ENCODE peak calls at places on chromosomes 13 and 19, in four cellular contexts. A is adrenal gland, X is uterus, G is esophagus squamous epithelium. N is an unnamed sample.

GRCh38 chr19:35006342-35006998 is 6.3 kb downstream of the GRAMD1A start:
- DNase-seq in G (no peak), X (no peak), A (peak), N (no peak)

GRCh38 chr19:6374179-6374709 is 1.5 kb downstream of the PSPN start:
- DNase-seq in X (peak), G (no peak), A (peak), N (no peak)

GRCh38 chr19:36139473-36140288 is at the start of gene CAPNS1:
- DNase-seq in A (peak), G (peak), X (peak), N (peak)

GRCh38 chr19:4327252-4327876 is 11.3 kb downstream of the STAP2 start:
- DNase-seq in G (peak), X (peak), A (peak), N (peak)

GRCh38 chr19:10819124-10820060 is 16.6 kb downstream of the TMED1 start:
- DNase-seq in A (no peak), G (no peak), X (no peak), N (no peak)

GRCh38 chr19:4807188-4807587 is 15.7 kb downstream of the FEM1A start:
- DNase-seq in X (no peak), G (no peak), A (peak), N (peak)

GRCh38 chr13:24716011-24716410 is 35.8 kb downstream of the ATP12A start:
- DNase-seq in X (no peak), A (no peak), G (no peak), N (no peak)

GRCh38 chr13:29581666-29582065 is 13.8 kb downstream of the SLC7A1 start:
- DNase-seq in X (no peak), G (no peak), A (no peak), N (no peak)

GRCh38 chr19:53511933-53512374 is 26.0 kb upstream of the ZNF331 start:
- DNase-seq in G (no peak), A (peak), X (peak), N (peak)

GRCh38 chr13:99018418-99019180 is 40.7 kb upstream of the DOCK9 start:
- DNase-seq in A (no peak), G (no peak), X (no peak), N (no peak)

GRCh38 chr13:52882803-52883202 is 34.4 kb upstream of the PCDH8 start:
- DNase-seq in X (no peak), A (no peak), G (no peak), N (no peak)

GRCh38 chr13:46146898-46147297 is 35.1 kb downstream of the LCP1 start:
- DNase-seq in X (no peak), A (peak), G (no peak), N (no peak)

GRCh38 chr13:59601993-59602392 is 561.7 kb downstream of the DIAPH3 start:
- DNase-seq in G (no peak), A (no peak), X (no peak), N (no peak)

GRCh38 chr19:18660051-18660910 is 23.2 kb upstream of the CRTC1 start:
- DNase-seq in G (no peak), X (peak), A (peak), N (peak)

GRCh38 chr13:79593611-79594275 is 112.8 kb downstream of the NDFIP2 start:
- DNase-seq in X (no peak), G (no peak), A (no peak), N (no peak)

GRCh38 chr13:21124853-21125252 is 51.5 kb downstream of the SKA3 start:
- DNase-seq in A (no peak), X (no peak), G (no peak), N (no peak)

GRCh38 chr19:35468637-35469036 is 20.6 kb downstream of the FFAR2 start:
- DNase-seq in X (no peak), A (peak), G (no peak), N (peak)

GRCh38 chr13:98959775-98960325 is 18.0 kb downstream of the DOCK9 start:
- DNase-seq in G (no peak), A (no peak), X (no peak), N (no peak)

GRCh38 chr13:101473458-101473857 is 21.0 kb downstream of the ITGBL1 start:
- DNase-seq in X (no peak), A (peak), G (no peak), N (no peak)

GRCh38 chr19:16070366-16070990 is 5.8 kb upstream of the TPM4 start:
- DNase-seq in A (peak), G (peak), X (no peak), N (peak)

GRCh38 chr19:10975374-10976036 is 14.7 kb downstream of the SMARCA4 start:
- DNase-seq in G (no peak), A (peak), X (peak), N (no peak)

GRCh38 chr19:56639217-56639616 is 3.7 kb upstream of the SMIM17 start:
- DNase-seq in G (no peak), X (no peak), A (no peak), N (no peak)

GRCh38 chr19:54172764-54173699 is at the start of gene TMC4:
- DNase-seq in A (no peak), G (no peak), X (no peak), N (peak)

GRCh38 chr13:24894277-24894971 is 130.5 kb downstream of the RNF17 start:
- DNase-seq in A (no peak), X (no peak), G (no peak), N (no peak)

GRCh38 chr13:86660090-86660489 is 860.9 kb upstream of the SLITRK6 start:
- DNase-seq in X (no peak), A (no peak), G (no peak), N (no peak)

GRCh38 chr13:110047511-110047910 is 259.4 kb downstream of the COL4A1 start:
- DNase-seq in G (no peak), X (peak), A (peak), N (peak)

GRCh38 chr13:34901577-34901976 is 40.5 kb upstream of the NBEA start:
- DNase-seq in A (no peak), X (no peak), G (no peak), N (no peak)
- H3K27ac ChIP-seq in A (no peak), X (no peak), G (no peak), N (no peak)

DNA sequence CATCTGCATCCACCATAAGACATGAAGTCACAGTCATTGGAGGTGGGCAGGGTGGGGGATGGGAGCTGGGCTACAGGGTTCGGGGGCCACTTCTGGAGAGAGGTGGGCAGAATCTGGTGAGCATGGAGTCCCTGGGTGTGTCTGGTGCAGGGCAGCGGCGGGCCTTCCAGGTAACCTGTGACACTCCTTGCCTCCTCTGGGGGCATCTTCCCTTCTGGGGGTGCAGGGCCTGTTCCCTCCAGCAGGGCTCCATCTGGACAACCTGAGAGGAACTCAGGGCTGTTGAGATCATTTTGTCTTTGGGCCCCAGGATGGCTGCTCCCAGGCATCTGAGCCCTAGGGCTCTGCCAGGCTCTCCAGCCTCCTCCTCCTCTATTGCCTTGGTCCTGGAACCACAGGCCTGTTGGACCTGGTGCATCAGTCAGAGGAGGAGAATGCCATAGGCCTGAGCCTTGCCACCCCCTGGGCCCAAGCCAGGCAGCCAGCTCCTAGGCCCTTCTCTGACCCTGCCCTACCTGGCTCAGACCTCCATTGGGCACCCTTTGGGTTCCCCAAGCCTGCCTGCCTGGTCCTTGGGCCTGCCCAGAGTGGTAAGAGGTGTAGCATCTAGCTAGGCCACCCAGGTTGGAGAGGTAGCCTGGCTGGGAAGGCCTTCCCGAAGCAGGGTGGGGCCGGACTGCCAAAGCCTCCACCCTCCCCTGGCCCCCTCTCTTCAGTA is 13.4 kb downstream of the LYL1 start:
- DNase-seq in A (no peak), G (no peak), X (no peak), N (no peak)
- H3K27ac ChIP-seq in A (no peak), G (peak), X (peak), N (peak)

DNA sequence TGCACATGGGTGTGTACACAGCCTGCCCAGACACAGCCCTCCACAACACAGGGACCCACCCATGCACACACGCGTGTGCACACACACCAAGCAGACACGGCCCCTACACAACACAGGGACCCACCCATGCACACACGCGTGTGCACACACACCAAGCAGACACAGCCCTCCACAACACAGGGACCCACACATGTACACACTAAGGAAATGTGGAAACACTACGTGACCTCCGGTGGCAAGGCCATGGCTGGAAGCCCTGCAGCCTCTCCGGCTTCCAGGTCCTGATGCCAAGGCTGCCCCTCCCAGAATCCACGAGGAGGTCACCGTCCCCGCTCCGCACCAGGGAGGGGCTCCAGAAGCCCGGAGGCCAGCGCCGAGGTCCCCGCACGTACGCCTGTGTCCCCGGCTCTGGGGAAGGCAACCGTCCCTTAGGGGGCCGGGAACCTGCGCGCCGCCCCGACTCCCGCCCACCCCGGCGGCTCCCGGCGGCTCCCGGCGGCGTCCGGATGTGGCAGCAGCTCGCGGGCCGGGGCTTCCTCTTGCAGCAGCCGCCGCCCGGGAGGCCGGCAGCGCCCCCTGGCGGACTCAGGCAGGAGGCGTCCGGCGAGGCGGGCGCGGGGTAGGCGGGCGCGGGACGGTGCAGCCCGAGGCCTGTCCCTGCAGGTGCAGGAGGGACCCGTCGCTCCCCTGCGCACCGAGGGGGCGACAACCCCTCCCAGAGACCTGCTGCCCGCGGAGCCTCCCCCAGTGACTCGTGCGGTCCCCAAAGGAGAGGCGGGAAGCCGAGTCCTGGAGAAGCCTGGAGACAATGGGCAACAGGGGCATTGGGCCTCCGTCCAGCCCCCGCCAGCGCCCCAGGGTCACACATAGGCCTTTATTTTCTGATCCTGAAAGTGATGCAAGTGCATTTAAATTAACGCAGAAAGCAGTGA is 29.9 kb upstream of the GRTP1 start:
- DNase-seq in G (peak), X (peak), A (peak), N (peak)
- H3K27ac ChIP-seq in G (peak), X (no peak), A (no peak), N (no peak)

GRCh38 chr19:1238373-1239303 is 833 bp upstream of the CBARP start:
- DNase-seq in A (no peak), G (no peak), X (peak), N (peak)

GRCh38 chr19:1239420-1239795 is 1.6 kb upstream of the CBARP start:
- DNase-seq in X (no peak), G (no peak), A (no peak), N (no peak)

GRCh38 chr19:1241417-1242095 is at the start of gene ATP5F1D:
- DNase-seq in X (peak), G (no peak), A (peak), N (peak)

GRCh38 chr19:1239796-1240737 is 1.5 kb upstream of the ATP5F1D start:
- DNase-seq in G (no peak), X (peak), A (peak), N (peak)

GRCh38 chr19:1240925-1241324 is 626 bp upstream of the ATP5F1D start:
- DNase-seq in X (no peak), G (no peak), A (no peak), N (no peak)
- H3K27ac ChIP-seq in X (peak), G (peak), A (peak), N (no peak)

DNA sequence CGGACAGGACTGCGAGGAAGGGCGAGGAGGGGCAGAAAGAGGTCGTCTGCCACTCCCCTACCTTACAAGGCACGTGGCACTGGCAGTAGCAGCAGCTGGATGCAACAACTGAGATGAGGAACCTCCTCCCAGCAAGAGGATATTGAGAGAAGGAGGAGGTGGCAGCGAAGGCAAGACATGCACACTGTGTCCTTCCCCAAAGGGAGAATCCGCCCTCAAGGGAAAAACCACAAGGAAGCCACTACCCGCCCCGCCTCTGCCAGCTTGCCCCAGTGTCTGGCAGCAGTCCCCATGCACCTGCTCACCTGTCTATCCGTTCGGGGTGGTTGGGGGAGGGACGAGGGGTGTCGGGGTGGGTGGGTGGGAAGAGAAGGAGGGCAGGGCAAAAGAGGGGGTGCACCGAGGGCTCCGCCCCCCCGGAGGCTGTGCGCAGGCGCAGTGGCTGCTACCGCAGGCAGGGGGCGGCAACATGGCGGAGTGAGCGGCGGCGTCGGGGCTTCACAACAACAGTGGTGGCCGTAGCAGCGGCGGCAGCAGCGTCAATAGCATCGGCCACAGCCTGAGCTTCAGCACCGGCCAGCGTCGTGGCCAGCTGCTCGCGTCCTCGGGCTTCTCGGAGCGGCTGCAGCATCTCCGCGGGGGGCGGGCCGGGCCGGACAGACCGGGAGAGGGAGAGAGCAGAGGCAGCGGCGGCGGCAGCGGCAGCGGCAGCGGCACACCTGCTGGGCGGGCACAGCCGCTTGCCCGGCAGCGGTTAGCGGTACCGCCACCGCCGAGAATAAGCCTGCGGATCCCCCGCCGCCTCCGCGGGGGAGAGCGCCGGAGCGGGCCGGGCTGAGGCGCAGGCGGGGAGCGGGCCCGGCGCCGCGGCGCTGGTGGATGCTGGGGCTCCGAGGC is at the start of gene NBEA:
- DNase-seq in G (peak), X (peak), A (peak), N (peak)
- H3K27ac ChIP-seq in G (peak), X (peak), A (peak), N (no peak)

N was measured in upper lobe of right lung.